ENCODE peak calls at places on chromosomes 16 and 17, in ten cellular contexts. S, W, X, N, A, H, R, F, M and Z are unnamed samples.

GRCh38 chr16:630815-631405 is at the start of gene WFIKKN1:
- DNase-seq in S (no peak), W (no peak), X (peak), N (no peak), A (no peak), H (no peak), R (no peak), F (no peak), M (no peak), Z (no peak)

GRCh38 chr16:11224096-11224893 is 31.7 kb downstream of the SOCS1 start:
- DNase-seq in S (no peak), W (no peak), X (peak), N (no peak), A (no peak), H (peak), R (no peak), F (no peak), M (no peak), Z (peak)

GRCh38 chr16:25012525-25012991 is 2.6 kb downstream of the ARHGAP17 start:
- DNase-seq in S (peak), W (peak), X (no peak), N (peak), A (peak), H (no peak), R (peak), F (no peak), M (peak), Z (peak)

GRCh38 chr16:85169333-85170065 is 57.2 kb upstream of the CIBAR2 start:
- DNase-seq in S (no peak), W (peak), X (peak), N (no peak), A (peak), H (no peak), R (no peak), F (no peak), M (no peak), Z (peak)

GRCh38 chr17:80948961-80949450 is 42.6 kb upstream of the CHMP6 start:
- DNase-seq in S (no peak), W (no peak), X (no peak), N (no peak), A (no peak), H (no peak), R (no peak), F (no peak), M (no peak), Z (no peak)

GRCh38 chr17:913207-913606 is 66.4 kb downstream of the NXN start:
- DNase-seq in S (no peak), W (no peak), X (no peak), N (no peak), A (no peak), H (no peak), R (peak), F (no peak), M (no peak), Z (no peak)

GRCh38 chr17:61007980-61008379 is 330.3 kb downstream of the BCAS3 start:
- DNase-seq in S (no peak), W (no peak), X (peak), N (no peak), A (no peak), H (no peak), R (peak), F (no peak), M (peak), Z (no peak)

GRCh38 chr17:61660726-61661125 is 69.7 kb upstream of the NACA2 start:
- DNase-seq in S (no peak), W (no peak), X (no peak), N (no peak), A (no peak), H (no peak), R (no peak), F (no peak), M (no peak), Z (no peak)

GRCh38 chr17:62852195-62852594 is 44.1 kb upstream of the MARCHF10 start:
- DNase-seq in S (no peak), W (no peak), X (no peak), N (no peak), A (no peak), H (no peak), R (no peak), F (no peak), M (no peak), Z (no peak)

GRCh38 chr17:58358408-58359172 is 6.6 kb upstream of the SUPT4H1 start:
- DNase-seq in S (no peak), W (no peak), X (no peak), N (no peak), A (no peak), H (no peak), R (no peak), F (no peak), M (no peak), Z (no peak)

GRCh38 chr17:75679706-75680201 is 12.6 kb downstream of the SAP30BP start:
- DNase-seq in S (no peak), W (peak), X (no peak), N (peak), A (peak), H (no peak), R (no peak), F (no peak), M (no peak), Z (no peak)
- TF ChIP-seq CTCF in S (peak), W (peak), X (peak), N (peak), A (no peak), H (no peak), R (no peak), F (no peak), M (peak), Z (no peak)

GRCh38 chr17:44967907-44968224 is 237 bp downstream of the C1QL1 start:
- DNase-seq in S (no peak), W (no peak), X (no peak), N (no peak), A (no peak), H (no peak), R (no peak), F (no peak), M (no peak), Z (no peak)

GRCh38 chr17:44969144-44969780 is 1.2 kb upstream of the C1QL1 start:
- DNase-seq in S (no peak), W (no peak), X (no peak), N (no peak), A (no peak), H (no peak), R (no peak), F (no peak), M (no peak), Z (no peak)

GRCh38 chr17:44967026-44967906 is 837 bp downstream of the C1QL1 start:
- DNase-seq in S (no peak), W (no peak), X (no peak), N (no peak), A (no peak), H (no peak), R (no peak), F (no peak), M (no peak), Z (no peak)

GRCh38 chr17:44970136-44970737 is 2.1 kb upstream of the C1QL1 start:
- DNase-seq in S (no peak), W (peak), X (peak), N (no peak), A (peak), H (no peak), R (peak), F (no peak), M (no peak), Z (peak)

DNA sequence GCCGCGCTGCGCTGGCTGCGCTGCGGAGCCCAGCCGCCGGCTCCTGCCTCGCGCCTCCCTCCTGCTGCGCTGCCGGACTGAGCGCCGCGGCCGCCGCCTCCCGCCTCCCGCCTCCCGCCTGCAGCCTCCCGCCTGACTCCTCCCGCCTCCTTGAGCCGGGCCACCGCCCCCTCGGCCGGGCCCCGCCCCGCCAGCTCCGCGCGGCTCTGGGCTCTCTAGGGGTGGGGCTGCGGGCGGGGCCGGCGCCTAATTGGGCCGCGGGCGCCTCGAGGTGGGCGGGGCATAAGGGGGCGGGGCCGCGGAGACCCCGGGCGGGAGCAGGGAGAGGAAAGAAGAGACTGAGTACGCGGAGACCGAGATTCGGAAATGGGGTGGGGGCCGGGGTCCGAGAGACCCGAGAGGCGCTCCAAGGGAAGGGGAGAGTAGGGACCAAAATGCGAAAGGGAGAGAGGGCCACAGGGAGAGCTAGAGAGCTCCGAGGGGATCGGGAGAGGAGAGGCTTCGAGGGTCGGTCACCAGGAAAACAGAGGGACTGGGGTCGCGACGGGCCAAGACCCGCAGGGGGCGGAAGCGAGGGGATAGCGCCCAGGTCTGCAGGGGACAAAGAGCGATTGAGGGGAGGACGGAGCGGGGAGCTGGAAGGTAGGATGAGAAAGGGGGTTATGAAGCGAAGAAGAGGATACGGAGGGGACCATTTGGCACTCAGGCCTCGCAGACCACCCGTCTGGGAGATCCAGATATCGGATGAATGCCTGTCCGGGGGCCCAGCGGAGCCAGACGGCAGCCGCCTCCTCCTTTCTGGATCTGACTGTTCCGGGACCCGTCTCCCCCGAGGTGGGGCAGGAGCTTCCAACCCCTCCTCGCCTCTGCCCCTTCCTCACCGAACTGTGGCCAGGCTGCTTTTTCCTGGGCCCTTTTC is at the start of gene C1QL1:
- DNase-seq in S (no peak), W (peak), X (peak), N (peak), A (peak), H (peak), R (peak), F (peak), M (peak), Z (peak)
- TF ChIP-seq CTCF in S (peak), W (peak), X (peak), N (no peak), A (peak), H (peak), R (no peak), F (peak), M (peak), Z (no peak)

DNA sequence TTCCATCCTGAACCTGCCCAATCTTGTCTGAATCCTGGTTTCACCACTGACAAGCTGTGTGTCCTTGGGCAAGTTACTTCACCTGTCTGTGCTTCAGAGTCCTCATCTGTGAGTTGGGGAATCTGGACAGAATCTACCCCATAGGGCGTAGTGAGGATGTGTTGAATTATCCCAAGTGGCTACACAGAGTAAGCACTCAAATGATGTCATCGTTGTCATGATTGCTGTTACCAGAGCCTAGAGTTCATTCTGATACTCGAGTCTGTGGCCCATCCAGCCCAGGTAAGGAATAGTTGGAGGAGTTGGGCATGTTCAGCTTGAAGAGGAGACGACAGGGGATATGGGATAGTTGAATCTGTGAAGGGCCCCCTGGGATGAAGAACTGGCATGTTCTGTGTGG is 45.9 kb downstream of the MAPT start:
- DNase-seq in S (no peak), W (no peak), X (no peak), N (no peak), A (no peak), H (no peak), R (no peak), F (no peak), M (no peak), Z (no peak)
- TF ChIP-seq CTCF in S (no peak), W (no peak), X (no peak), N (no peak), A (no peak), H (no peak), R (no peak), F (no peak), M (no peak), Z (no peak)

DNA sequence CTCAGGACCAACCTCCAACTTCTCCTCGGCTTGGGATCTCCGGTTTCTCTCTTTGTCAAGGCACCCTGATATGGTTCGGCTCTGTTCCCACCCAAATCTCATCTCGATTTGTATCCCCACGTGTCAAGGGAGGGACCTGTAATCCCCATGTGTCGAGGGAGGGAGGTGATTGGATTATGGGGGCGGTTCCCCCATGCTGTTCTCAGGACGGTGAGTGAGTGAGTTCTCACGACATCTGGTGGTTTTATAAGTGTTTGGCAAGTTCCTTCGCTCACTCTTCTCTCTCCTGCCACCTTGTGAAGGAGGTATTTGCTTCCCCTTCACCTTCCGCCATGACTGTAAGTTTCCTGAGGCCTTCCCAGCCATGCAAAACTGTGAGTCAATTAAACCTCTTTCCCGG is 117.9 kb downstream of the SEC14L1 start:
- DNase-seq in S (no peak), W (no peak), X (no peak), N (no peak), A (no peak), H (no peak), R (no peak), F (no peak), M (no peak), Z (no peak)
- TF ChIP-seq CTCF in S (no peak), W (no peak), X (no peak), N (no peak), A (no peak), H (no peak), R (no peak), F (no peak), M (no peak), Z (no peak)

DNA sequence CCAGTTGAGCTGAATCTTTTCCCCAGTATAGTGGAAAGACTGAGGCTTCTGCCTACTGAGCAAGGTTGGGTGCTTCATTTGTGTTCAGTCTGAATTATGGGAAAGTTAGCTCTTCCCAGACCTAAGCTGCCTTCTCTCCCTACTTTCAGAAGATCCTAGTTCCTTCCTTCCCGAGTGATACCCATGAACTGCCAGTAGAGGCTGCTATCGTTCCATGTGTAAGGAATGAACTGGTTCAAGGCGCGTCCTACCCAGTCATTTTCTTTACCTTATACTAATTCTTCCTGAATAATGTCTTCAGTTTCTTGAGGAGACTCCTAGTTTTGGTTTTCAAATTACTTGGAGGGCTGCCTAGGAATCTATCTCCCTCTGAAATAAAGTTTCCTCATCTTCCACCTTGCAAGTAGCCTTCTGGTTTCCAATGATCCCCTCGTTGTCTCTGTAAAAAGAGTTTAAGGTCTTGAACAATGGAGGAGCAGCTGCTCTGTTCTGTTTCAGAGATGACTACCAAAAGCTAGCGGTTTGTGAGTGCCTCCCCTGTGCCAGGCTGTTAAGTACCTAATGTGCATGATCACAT is 934 bp upstream of the AOC2 start:
- DNase-seq in S (peak), W (peak), X (peak), N (peak), A (peak), H (peak), R (peak), F (peak), M (peak), Z (no peak)
- TF ChIP-seq CTCF in S (peak), W (peak), X (peak), N (peak), A (peak), H (peak), R (peak), F (peak), M (peak), Z (no peak)